ENCODE peak calls at places on chromosomes 6 and 20, in four cellular contexts. P is breast epithelium, L is psoas muscle, W is tibial nerve. K is an unnamed sample. For H3K4me1, the result is how much of the 10 kb centered on the place peaks cover.

GRCh38 chr6:71419217-71419953 is 130.8 kb downstream of the OGFRL1 start:
- DNase-seq in L (no peak), W (no peak), P (peak), K (no peak)

GRCh38 chr6:13140972-13141371 is 187.4 kb downstream of the TBC1D7 start:
- DNase-seq in P (no peak), L (no peak), W (no peak), K (no peak)

GRCh38 chr6:125279961-125280360 is 21.8 kb downstream of the HDDC2 start:
- DNase-seq in L (no peak), W (no peak), P (no peak), K (no peak)

GRCh38 chr6:47414517-47415167 is 62.9 kb upstream of the CD2AP start:
- DNase-seq in P (no peak), W (no peak), L (no peak), K (no peak)

GRCh38 chr6:5765141-5765760 is 241.5 kb downstream of the NRN1 start:
- DNase-seq in P (no peak), L (peak), W (no peak), K (no peak)

GRCh38 chr6:114366899-114367298 is 24.1 kb upstream of the HS3ST5 start:
- DNase-seq in P (no peak), W (no peak), L (no peak), K (no peak)

GRCh38 chr6:126720326-126720725 is 380.4 kb downstream of the CENPW start:
- DNase-seq in L (no peak), P (no peak), W (no peak), K (no peak)

GRCh38 chr20:63064310-63064709 is 57.5 kb upstream of the BHLHE23 start:
- DNase-seq in L (peak), W (no peak), P (peak), K (no peak)

GRCh38 chr6:123276439-123277045 is 280.5 kb downstream of the CLVS2 start:
- DNase-seq in P (no peak), W (no peak), L (no peak), K (no peak)

GRCh38 chr6:167409689-167410088 is 84.8 kb downstream of the TTLL2 start:
- DNase-seq in W (no peak), L (no peak), P (no peak), K (no peak)

GRCh38 chr6:145531032-145531431 is 204.3 kb downstream of the EPM2A start:
- DNase-seq in P (no peak), W (no peak), L (no peak), K (no peak)

GRCh38 chr6:56370127-56370540 is 122.8 kb upstream of the COL21A1 start:
- DNase-seq in P (peak), W (peak), L (peak), K (no peak)

GRCh38 chr20:58888521-58889333 is 36.2 kb downstream of the GNAS start:
- DNase-seq in P (peak), W (peak), L (peak), K (peak)

GRCh38 chr6:132804251-132804650 is 5.8 kb upstream of the SLC18B1 start:
- DNase-seq in W (no peak), P (no peak), L (no peak), K (no peak)
- H3K27ac ChIP-seq in W (no peak), P (no peak), L (no peak), K (no peak)

DNA sequence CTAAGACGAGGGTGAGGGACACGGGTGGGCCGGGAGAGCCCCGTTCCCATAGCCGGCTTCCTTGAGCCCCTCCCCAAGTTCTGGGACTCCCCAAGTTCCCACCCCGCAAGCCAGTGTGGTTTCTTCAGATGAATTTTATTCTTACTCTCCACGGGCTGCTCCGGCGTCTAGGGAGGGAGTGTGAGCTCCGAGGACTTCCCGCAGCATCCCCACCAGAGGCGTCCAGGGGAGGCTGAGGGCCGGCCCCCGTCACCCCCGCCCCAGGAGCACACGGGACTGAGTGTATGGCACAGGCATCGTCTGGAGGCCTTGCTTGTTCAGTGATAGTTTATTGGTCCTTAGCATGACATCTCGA is 10.0 kb upstream of the SLC4A11 start:
- DNase-seq in W (no peak), P (no peak), L (no peak), K (no peak)
- H3K4me3 ChIP-seq in W (no peak), P (peak), L (peak), K (peak)

GRCh38 chr20:38033330-38034107 is at the start of the genes RPRD1B and TTI1:
- DNase-seq in W (peak), P (peak), L (peak), K (peak)
- H3K4me1 ChIP-seq in W (half or more), P (under half), L (half or more), K (half or more)

GRCh38 chr6:134414793-134415192 is 96.9 kb upstream of the SGK1 start:
- DNase-seq in W (no peak), L (no peak), P (no peak), K (no peak)
- H3K27ac ChIP-seq in W (no peak), L (no peak), P (no peak), K (no peak)

DNA sequence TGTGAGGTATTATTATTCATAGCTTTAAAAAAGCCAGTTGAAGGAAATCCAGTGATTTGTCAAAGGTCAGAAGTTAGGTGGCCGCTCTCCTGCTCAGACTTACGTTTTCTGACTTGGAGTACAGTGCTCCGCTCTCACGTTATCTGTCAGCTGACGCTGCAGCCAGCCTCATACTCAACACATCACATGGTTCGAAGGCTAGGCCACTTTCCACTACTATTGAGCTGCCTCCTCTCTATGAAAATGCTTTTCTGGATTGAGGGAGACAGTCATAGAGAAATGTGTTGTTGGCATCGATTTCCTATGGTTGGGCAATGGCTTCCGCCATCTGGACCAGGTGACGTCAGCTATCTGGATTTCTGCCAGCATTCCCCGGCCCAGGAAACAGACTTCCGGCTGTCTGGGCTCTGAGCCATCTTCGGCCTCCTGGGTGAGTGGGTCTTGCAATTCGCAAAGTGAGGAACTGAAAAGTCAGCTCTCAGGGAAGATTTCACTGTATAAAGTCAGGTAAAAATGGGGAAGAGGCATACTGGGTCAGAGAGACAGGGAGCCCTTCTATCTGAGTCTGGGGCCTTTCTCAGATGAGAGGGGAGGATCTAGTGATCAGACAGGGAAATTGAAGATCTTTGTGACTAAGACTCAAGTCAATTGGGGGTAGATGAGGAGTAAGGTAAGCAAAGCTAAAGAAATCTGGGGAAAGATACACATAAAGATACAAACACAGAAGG is 37.5 kb upstream of the IER3 start:
- DNase-seq in P (peak), L (peak), W (peak), K (peak)
- H3K4me3 ChIP-seq in P (no peak), L (peak), W (no peak), K (peak)

GRCh38 chr6:111773501-111774345 is 99.5 kb downstream of the FYN start:
- DNase-seq in P (no peak), L (no peak), W (no peak), K (no peak)
- H3K4me1 ChIP-seq in P (under half), L (under half), W (half or more), K (under half)

GRCh38 chr6:39228111-39228971 is 934 bp downstream of the KCNK5 start:
- DNase-seq in W (no peak), L (no peak), P (no peak), K (no peak)

GRCh38 chr6:39233333-39233732 is 4.1 kb upstream of the KCNK5 start:
- DNase-seq in L (no peak), P (no peak), W (no peak), K (no peak)

GRCh38 chr6:39231386-39231785 is 2.1 kb upstream of the KCNK5 start:
- DNase-seq in W (no peak), L (no peak), P (no peak), K (no peak)

GRCh38 chr6:39228992-39229767 is at the start of gene KCNK5:
- DNase-seq in W (peak), P (no peak), L (peak), K (peak)

DNA sequence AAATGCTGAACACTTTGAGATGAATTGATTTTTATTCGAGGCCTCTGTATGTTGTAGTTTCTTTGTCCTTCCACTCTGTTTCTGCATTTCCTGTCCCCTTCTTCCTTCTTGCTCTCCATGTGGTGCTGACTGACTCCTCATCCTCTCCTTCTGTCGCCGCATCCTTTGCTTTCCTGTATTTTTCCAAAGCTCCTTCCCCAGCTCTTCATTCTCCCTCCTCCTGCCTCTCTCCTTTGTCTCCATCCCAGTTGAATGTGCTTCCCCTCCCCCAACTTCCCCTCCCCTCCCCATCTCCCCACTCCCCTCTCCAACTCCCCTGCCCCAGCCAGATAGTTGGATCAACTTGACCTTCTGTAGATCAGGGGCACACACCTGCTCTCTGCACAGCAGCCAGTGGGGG is 2.6 kb upstream of the KCNK5 start:
- DNase-seq in P (no peak), W (no peak), L (no peak), K (no peak)
- H3K27ac ChIP-seq in P (no peak), W (peak), L (no peak), K (no peak)

GRCh38 chr6:34887753-34888440 is at the start of gene TAF11:
- DNase-seq in L (peak), W (peak), P (peak), K (peak)

GRCh38 chr6:34888874-34889555 is at the start of gene ANKS1A:
- DNase-seq in P (peak), L (peak), W (peak), K (peak)

GRCh38 chr6:34888441-34888820 is 589 bp upstream of the TAF11 start:
- DNase-seq in W (no peak), P (no peak), L (no peak), K (no peak)

GRCh38 chr6:34891296-34891695 is 2.2 kb downstream of the ANKS1A start:
- DNase-seq in L (no peak), P (no peak), W (no peak), K (no peak)

GRCh38 chr6:34890526-34890910 is 1.5 kb downstream of the ANKS1A start:
- DNase-seq in W (no peak), L (no peak), P (no peak), K (no peak)
- H3K4me3 ChIP-seq in W (peak), L (peak), P (peak), K (peak)

GRCh38 chr20:57704245-57704644 is 5.6 kb downstream of the PMEPA1 start:
- DNase-seq in P (no peak), L (peak), W (no peak), K (no peak)

GRCh38 chr20:57702091-57702490 is 7.7 kb downstream of the PMEPA1 start:
- DNase-seq in P (no peak), L (no peak), W (no peak), K (no peak)

GRCh38 chr20:57702521-57702920 is 7.3 kb downstream of the PMEPA1 start:
- DNase-seq in P (no peak), L (no peak), W (no peak), K (no peak)

GRCh38 chr20:57701651-57702050 is 8.2 kb downstream of the PMEPA1 start:
- DNase-seq in L (no peak), P (no peak), W (no peak), K (no peak)

GRCh38 chr20:57703013-57703412 is 6.8 kb downstream of the PMEPA1 start:
- DNase-seq in L (no peak), W (no peak), P (no peak), K (no peak)
- H3K4me1 ChIP-seq in L (under half), W (half or more), P (under half), K (under half)

GRCh38 chr20:52251137-52251700 is 59.6 kb upstream of the ZFP64 start:
- DNase-seq in P (no peak), L (no peak), W (no peak), K (no peak)

GRCh38 chr20:52251827-52252226 is 60.2 kb upstream of the ZFP64 start:
- DNase-seq in L (no peak), W (no peak), P (no peak), K (no peak)

GRCh38 chr20:52259295-52259694 is 67.7 kb upstream of the ZFP64 start:
- DNase-seq in P (no peak), L (no peak), W (no peak), K (no peak)

GRCh38 chr20:52261792-52262191 is 70.2 kb upstream of the ZFP64 start:
- DNase-seq in W (no peak), L (no peak), P (no peak), K (no peak)

DNA sequence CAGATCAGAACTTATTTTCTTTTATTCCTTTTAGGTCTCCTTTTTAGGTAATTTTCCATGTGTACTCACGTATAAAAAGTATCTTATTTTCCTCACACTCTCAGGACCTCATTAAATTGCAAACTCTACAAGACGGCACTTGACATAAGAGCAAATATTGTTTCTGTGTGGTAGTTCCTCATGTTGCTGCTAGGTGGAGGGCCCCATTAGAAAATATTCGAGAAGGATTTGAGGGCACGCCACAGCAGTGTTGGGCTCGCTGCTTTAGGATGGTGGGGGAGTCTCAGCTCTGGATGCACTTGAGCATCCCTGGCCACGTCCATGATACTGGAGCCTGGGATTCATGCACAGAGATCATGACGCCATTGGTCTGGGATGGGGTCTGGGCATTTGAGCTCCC is 64.9 kb upstream of the ZFP64 start:
- DNase-seq in W (no peak), L (no peak), P (no peak), K (no peak)
- H3K27ac ChIP-seq in W (no peak), L (no peak), P (no peak), K (no peak)

K was measured in esophagus squamous epithelium.